ENCODE peak calls at places on chromosome X, in nine cellular contexts. I is esophagus squamous epithelium, B is uterus, X is chondrocyte, Z is heart right ventricle, U is AG04450, R is mesothelial cell of epicardium, H is foreskin keratinocyte, F is tibial artery. O is an unnamed sample.

GRCh38 chrX:44432641-44433040 is 89.2 kb upstream of the EFHC2 start:
- DNase-seq in I (no peak), Z (peak; percentile 3), B (no peak), F (no peak), H (peak; percentile 28), R (no peak), X (no peak), U (peak; percentile 32), O (no peak)

GRCh38 chrX:310621-311155 is 7.9 kb downstream of the GTPBP6 start:
- DNase-seq in I (no peak), X (peak; percentile 82), R (no peak), B (no peak), F (peak; percentile 42), H (no peak), U (no peak), Z (no peak), O (no peak)

GRCh38 chrX:49269010-49269767 is 404 bp upstream of the PPP1R3F start:
- DNase-seq in I (peak; percentile 84), X (peak; percentile 98), B (peak; percentile 98), F (peak; percentile 98), R (peak; percentile 91), H (peak; percentile 94), Z (peak; percentile 98), U (peak; percentile 95), O (peak; percentile 76)

GRCh38 chrX:110180928-110181310 is 137.0 kb downstream of the AMMECR1 start:
- DNase-seq in H (peak; percentile 57), R (no peak), I (no peak), X (no peak), Z (no peak), B (no peak), F (no peak), U (no peak), O (no peak)

GRCh38 chrX:68995780-68996551 is 167.1 kb downstream of the EFNB1 start:
- DNase-seq in H (no peak), Z (peak; percentile 73), I (no peak), B (peak; percentile 75), U (peak; percentile 48), R (no peak), F (no peak), X (no peak), O (no peak)

GRCh38 chrX:10619311-10620015 is 922 bp downstream of the MID1 start:
- DNase-seq in R (no peak), U (no peak), F (no peak), H (no peak), Z (no peak), I (no peak), X (no peak), B (no peak), O (no peak)

GRCh38 chrX:69124108-69124507 is 41.1 kb downstream of the PJA1 start:
- DNase-seq in I (no peak), R (no peak), B (no peak), Z (no peak), H (peak; percentile 25), F (no peak), X (no peak), U (peak; percentile 10), O (no peak)

GRCh38 chrX:4708970-4709760 is 995.7 kb upstream of the PRKX start:
- DNase-seq in X (no peak), B (no peak), R (no peak), U (no peak), Z (no peak), F (no peak), H (peak; percentile 1), I (no peak), O (no peak)

GRCh38 chrX:129461801-129462456 is 61.4 kb downstream of the SMARCA1 start:
- DNase-seq in B (no peak), H (no peak), I (no peak), X (no peak), F (no peak), R (no peak), U (no peak), Z (no peak), O (no peak)

GRCh38 chrX:53674581-53674980 is 11.9 kb downstream of the HUWE1 start:
- DNase-seq in R (no peak), H (no peak), Z (no peak), B (no peak), F (no peak), I (no peak), X (no peak), U (no peak), O (no peak)

GRCh38 chrX:109199726-109200125 is 282.2 kb downstream of the GUCY2F start:
- DNase-seq in R (no peak), F (no peak), B (no peak), X (no peak), U (no peak), I (no peak), Z (no peak), H (peak; percentile 6), O (no peak)

DNA sequence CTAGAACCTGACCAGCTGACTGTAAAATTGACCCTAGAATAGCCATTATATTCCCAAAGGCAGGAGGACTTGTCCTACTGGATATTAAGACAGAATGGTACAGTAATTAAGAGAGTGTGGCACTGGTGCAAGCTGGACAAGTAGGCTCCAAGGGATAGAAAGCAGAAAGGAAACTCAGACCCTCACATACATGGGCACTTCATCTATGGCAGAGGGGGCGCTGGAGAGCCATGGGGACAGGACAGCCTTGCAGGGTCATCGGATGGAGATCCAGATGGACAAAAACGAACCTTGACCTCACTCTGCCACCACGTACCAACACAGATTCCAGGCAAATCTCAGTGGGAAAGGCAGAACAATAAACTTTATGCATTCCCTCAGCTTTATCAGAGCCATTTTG is 40.6 kb downstream of the GAB3 start:
- DNase-seq in H (no peak), F (no peak), U (no peak), I (no peak), Z (no peak), X (no peak), R (no peak), B (no peak), O (no peak)
- TF ChIP-seq CTCF in H (no peak), F (no peak), U (no peak), I (no peak), Z (no peak), X (no peak), R (no peak), B (no peak), O (no peak)

GRCh38 chrX:95076449-95076848 is 1402.4 kb downstream of the FAM133A start:
- DNase-seq in Z (no peak), B (no peak), I (no peak), U (no peak), R (no peak), X (no peak), F (no peak), H (no peak), O (no peak)

GRCh38 chrX:95071621-95072020 is 1397.6 kb downstream of the FAM133A start:
- DNase-seq in F (no peak), B (no peak), U (no peak), I (no peak), H (no peak), R (no peak), Z (no peak), X (peak; percentile 39), O (no peak)

GRCh38 chrX:95065151-95065550 is 1391.1 kb downstream of the FAM133A start:
- DNase-seq in I (no peak), U (no peak), B (no peak), H (no peak), R (no peak), Z (no peak), F (no peak), X (no peak), O (no peak)

GRCh38 chrX:95071052-95071451 is 1397.0 kb downstream of the FAM133A start:
- DNase-seq in H (no peak), X (no peak), Z (no peak), B (no peak), R (no peak), F (no peak), I (no peak), U (no peak), O (no peak)
- TF ChIP-seq CTCF in H (no peak), X (peak; percentile 73), Z (no peak), B (no peak), R (peak; percentile 9), F (no peak), I (no peak), U (peak; percentile 23), O (no peak)

GRCh38 chrX:119692241-119693031 is 532 bp downstream of the SEPTIN6 start:
- DNase-seq in X (no peak), H (peak; percentile 33), Z (peak; percentile 29), I (no peak), F (peak; percentile 72), U (no peak), B (no peak), R (peak; percentile 45), O (no peak)
- TF ChIP-seq CTCF in X (peak; percentile 25), H (no peak), Z (no peak), I (no peak), F (no peak), U (peak; percentile 15), B (no peak), R (no peak), O (no peak)

GRCh38 chrX:131746491-131746968 is 202.7 kb downstream of the OR13H1 start:
- DNase-seq in R (no peak), Z (peak; percentile 8), B (peak; percentile 83), F (no peak), U (no peak), H (no peak), X (no peak), I (peak; percentile 23), O (no peak)
- TF ChIP-seq CTCF in R (no peak), Z (peak; percentile 44), B (peak; percentile 30), F (no peak), U (no peak), H (no peak), X (no peak), I (no peak), O (no peak)

GRCh38 chrX:41333994-41334865 is at the start of gene DDX3X:
- DNase-seq in I (peak; percentile 79), U (peak; percentile 70), H (peak; percentile 78), R (peak; percentile 78), F (peak; percentile 92), Z (peak; percentile 84), X (no peak), B (peak; percentile 93), O (peak; percentile 76)
- TF ChIP-seq CTCF in I (no peak), U (peak; percentile 12), H (peak; percentile 27), R (no peak), F (peak; percentile 12), Z (peak; percentile 27), X (peak; percentile 19), B (no peak), O (no peak)

DNA sequence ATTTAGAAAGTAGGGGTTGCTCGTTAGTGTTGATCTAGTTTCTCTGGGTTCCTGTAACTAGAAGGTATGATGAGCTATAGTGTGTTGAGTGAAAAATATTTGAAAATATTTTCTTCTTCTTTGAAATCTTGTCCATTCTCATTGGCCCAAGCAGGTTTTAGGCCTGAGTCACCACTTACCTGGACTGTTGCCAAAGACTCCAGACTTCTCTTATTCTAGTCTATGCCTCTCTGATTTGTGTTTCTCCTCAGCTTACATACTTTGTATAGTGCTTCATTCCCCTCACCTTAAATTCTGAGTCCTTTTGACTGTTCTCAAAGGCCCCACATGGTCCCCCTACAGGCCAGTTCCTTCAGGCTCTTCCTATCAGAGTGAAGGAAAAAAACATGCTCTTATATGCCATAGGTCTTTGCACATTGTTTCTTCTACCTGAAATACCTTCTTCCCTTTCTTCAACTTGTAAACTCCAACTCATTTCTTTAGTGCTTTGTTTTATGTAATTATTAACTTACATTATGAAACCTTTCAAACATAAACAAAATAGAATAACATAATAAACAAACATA is 258.2 kb downstream of the PPP1R2C start:
- DNase-seq in R (no peak), U (no peak), Z (no peak), B (no peak), X (no peak), I (no peak), F (no peak), H (peak; percentile 61), O (no peak)
- TF ChIP-seq CTCF in R (no peak), U (peak; percentile 19), Z (no peak), B (no peak), X (peak; percentile 26), I (no peak), F (no peak), H (peak; percentile 20), O (no peak)

O was measured in activated B cell treated with CpG ODN at 0.5 μM for 24 hours.